ENCODE peak calls at places on chromosome 2, in seven cellular contexts. P is type B pancreatic cell, U is Right ventricle myocardium superior, H is T-helper 9 cell, N is SIG-M5, V is HT1080, Y is T follicular helper cell. W is an unnamed sample.

GRCh38 chr2:159185401-159186130 is 100.9 kb downstream of the WDSUB1 start:
- DNase-seq in P (no peak), U (no peak), H (no peak), N (no peak), V (peak), Y (no peak), W (no peak)

GRCh38 chr2:157784169-157784822 is 91.8 kb downstream of the ACVR1 start:
- DNase-seq in P (no peak), U (peak), H (no peak), N (no peak), V (peak), Y (no peak), W (no peak)

GRCh38 chr2:172102159-172102857 is 392 bp downstream of the DLX2 start:
- DNase-seq in P (no peak), U (no peak), H (no peak), N (peak), V (no peak), Y (no peak), W (no peak)

GRCh38 chr2:50491541-50492114 is 540.3 kb downstream of the NRXN1 start:
- DNase-seq in P (no peak), U (no peak), H (no peak), N (no peak), V (peak), Y (no peak), W (no peak)

GRCh38 chr2:238358763-238359162 is 38.4 kb downstream of the TRAF3IP1 start:
- DNase-seq in P (no peak), U (no peak), H (no peak), N (no peak), V (no peak), Y (no peak), W (no peak)

GRCh38 chr2:232142049-232142448 is 180.5 kb downstream of the DIS3L2 start:
- DNase-seq in P (no peak), U (no peak), H (no peak), N (no peak), V (peak), Y (no peak), W (no peak)

GRCh38 chr2:25570161-25570840 is 103.1 kb downstream of the DTNB start:
- DNase-seq in P (no peak), U (no peak), H (no peak), N (no peak), V (peak), Y (no peak), W (no peak)

GRCh38 chr2:176128172-176129012 is 1.1 kb upstream of the HOXD8 start:
- DNase-seq in P (no peak), U (no peak), H (no peak), N (no peak), V (no peak), Y (no peak), W (no peak)

GRCh38 chr2:68824831-68825230 is 46.4 kb downstream of the BMP10 start:
- DNase-seq in P (no peak), U (no peak), H (no peak), N (no peak), V (peak), Y (no peak), W (no peak)

GRCh38 chr2:184598313-184599053 is at the start of gene ZNF804A:
- DNase-seq in P (peak), U (peak), H (no peak), N (peak), V (peak), Y (no peak), W (peak)

GRCh38 chr2:37091873-37092272 is 7.6 kb downstream of the GPATCH11 start:
- DNase-seq in P (no peak), U (no peak), H (no peak), N (no peak), V (no peak), Y (no peak), W (no peak)

GRCh38 chr2:175203621-175204496 is 22.3 kb upstream of the ATP5MC3 start:
- DNase-seq in P (peak), U (peak), H (peak), N (no peak), V (peak), Y (no peak), W (peak)

GRCh38 chr2:177710889-177711288 is 318.3 kb downstream of the AGPS start:
- DNase-seq in P (no peak), U (no peak), H (no peak), N (no peak), V (no peak), Y (no peak), W (no peak)

GRCh38 chr2:232488721-232489300 is 1.2 kb upstream of the ECEL1 start:
- DNase-seq in P (no peak), U (peak), H (no peak), N (no peak), V (no peak), Y (no peak), W (no peak)

GRCh38 chr2:127642706-127643697 is 3.0 kb upstream of the GPR17 start:
- DNase-seq in P (no peak), U (no peak), H (no peak), N (no peak), V (no peak), Y (no peak), W (no peak)

GRCh38 chr2:127631997-127632581 is 13.9 kb upstream of the GPR17 start:
- DNase-seq in P (no peak), U (no peak), H (no peak), N (no peak), V (no peak), Y (no peak), W (no peak)

GRCh38 chr2:219688560-219689445 is 61.4 kb downstream of the SLC4A3 start:
- DNase-seq in P (no peak), U (peak), H (no peak), N (no peak), V (peak), Y (no peak), W (no peak)

GRCh38 chr2:43169987-43170732 is 56.2 kb downstream of the ZFP36L2 start:
- DNase-seq in P (no peak), U (peak), H (peak), N (no peak), V (no peak), Y (peak), W (no peak)

W was measured in activated CD8-positive, alpha-beta memory T cell treated with anti-CD3 and anti-CD28 coated beads for 48 hours.